ENCODE peak calls at places on chromosomes 1 and 21, in five cellular contexts. V is astrocyte of the spinal cord, Y is upper lobe of right lung, I is RWPE1, L is neural crest cell. H is an unnamed sample.

GRCh38 chr1:193471981-193472380 is 285.6 kb upstream of the B3GALT2 start:
- DNase-seq in V (peak), Y (no peak), I (no peak), L (no peak), H (no peak)

GRCh38 chr1:232062967-232063366 is 436.4 kb downstream of the DISC1 start:
- DNase-seq in V (no peak), Y (no peak), I (no peak), L (no peak), H (no peak)

GRCh38 chr1:161863549-161863948 is 97.4 kb downstream of the ATF6 start:
- DNase-seq in V (no peak), Y (no peak), I (no peak), L (no peak), H (no peak)

GRCh38 chr1:35577071-35577998 is 4.2 kb downstream of the TFAP2E start:
- DNase-seq in V (no peak), Y (peak), I (no peak), L (no peak), H (peak)

GRCh38 chr1:20233394-20233793 is 47.1 kb upstream of the PLA2G2C start:
- DNase-seq in V (peak), Y (no peak), I (peak), L (no peak), H (no peak)

GRCh38 chr1:238517710-238518109 is 627.0 kb upstream of the ZP4 start:
- DNase-seq in V (no peak), Y (no peak), I (no peak), L (no peak), H (no peak)

GRCh38 chr1:46804926-46805325 is 6.1 kb downstream of the CYP4B1 start:
- DNase-seq in V (no peak), Y (no peak), I (no peak), L (no peak), H (no peak)

GRCh38 chr1:214476229-214476957 is 75.0 kb downstream of the PTPN14 start:
- DNase-seq in V (peak), Y (no peak), I (peak), L (no peak), H (no peak)

GRCh38 chr1:92556350-92556749 is 69.6 kb upstream of the GFI1 start:
- DNase-seq in V (no peak), Y (no peak), I (no peak), L (no peak), H (no peak)

GRCh38 chr1:238499036-238499435 is 608.3 kb upstream of the ZP4 start:
- DNase-seq in V (no peak), Y (no peak), I (no peak), L (no peak), H (no peak)

GRCh38 chr1:36603461-36603860 is 120.7 kb upstream of the CSF3R start:
- DNase-seq in V (no peak), Y (no peak), I (no peak), L (no peak), H (no peak)

GRCh38 chr1:44290250-44291094 is 64.6 kb downstream of the ERI3 start:
- DNase-seq in V (no peak), Y (no peak), I (no peak), L (no peak), H (no peak)

GRCh38 chr1:145986551-145986950 is 9.8 kb downstream of the TXNIP start:
- DNase-seq in V (no peak), Y (no peak), I (no peak), L (no peak), H (no peak)

GRCh38 chr21:27571706-27572105 is 604.8 kb upstream of the ADAMTS5 start:
- DNase-seq in V (peak), Y (no peak), I (peak), L (no peak), H (no peak)

GRCh38 chr1:10696977-10697376 is 99.5 kb downstream of the CASZ1 start:
- DNase-seq in V (no peak), Y (no peak), I (no peak), L (no peak), H (no peak)

GRCh38 chr1:79845951-79846350 is 839.4 kb upstream of the ADGRL4 start:
- DNase-seq in V (no peak), Y (no peak), I (no peak), L (no peak), H (no peak)

GRCh38 chr21:43603641-43604504 is 55.4 kb downstream of the HSF2BP start:
- DNase-seq in V (peak), Y (no peak), I (no peak), L (no peak), H (no peak)

GRCh38 chr1:239816090-239816812 is 275.4 kb upstream of the FMN2 start:
- DNase-seq in V (peak), Y (peak), I (peak), L (no peak), H (no peak)

GRCh38 chr1:248926401-248927182 is 20.6 kb downstream of the PGBD2 start:
- DNase-seq in V (peak), Y (no peak), I (no peak), L (no peak), H (no peak)

GRCh38 chr1:9145021-9145668 is 16.2 kb upstream of the GPR157 start:
- DNase-seq in V (peak), Y (no peak), I (peak), L (no peak), H (peak)

GRCh38 chr1:43495204-43495603 is 35.5 kb upstream of the PTPRF start:
- DNase-seq in V (no peak), Y (peak), I (no peak), L (no peak), H (no peak)

GRCh38 chr1:160376525-160377131 is 9.8 kb downstream of the NHLH1 start:
- DNase-seq in V (peak), Y (no peak), I (no peak), L (peak), H (no peak)

GRCh38 chr21:33230518-33231324 is 983 bp downstream of the IFNAR2 start:
- DNase-seq in V (peak), Y (peak), I (peak), L (peak), H (no peak)

DNA sequence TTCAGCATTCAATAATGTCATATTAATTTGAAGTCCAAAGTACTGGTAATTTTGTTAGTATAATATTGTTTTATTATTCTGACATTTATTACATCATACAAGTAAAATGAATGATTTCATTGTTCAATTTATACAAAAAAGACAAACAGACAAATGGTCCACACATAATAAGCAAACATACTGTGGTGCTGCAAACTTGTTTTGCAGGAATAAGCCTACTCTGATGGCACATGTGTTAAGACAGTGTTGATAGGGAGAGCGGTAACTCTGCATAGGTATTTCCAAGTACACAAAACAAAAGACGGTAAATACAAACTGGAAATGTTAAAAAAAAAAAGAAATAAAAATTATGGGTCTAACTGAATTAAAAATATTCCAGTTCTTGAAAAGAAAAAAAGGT is 59.7 kb upstream of the DPYD start:
- DNase-seq in V (no peak), Y (no peak), I (no peak), L (no peak), H (no peak)
- TF ChIP-seq CTCF in V (no peak), Y (no peak), I (no peak), L (no peak), H (no peak)

DNA sequence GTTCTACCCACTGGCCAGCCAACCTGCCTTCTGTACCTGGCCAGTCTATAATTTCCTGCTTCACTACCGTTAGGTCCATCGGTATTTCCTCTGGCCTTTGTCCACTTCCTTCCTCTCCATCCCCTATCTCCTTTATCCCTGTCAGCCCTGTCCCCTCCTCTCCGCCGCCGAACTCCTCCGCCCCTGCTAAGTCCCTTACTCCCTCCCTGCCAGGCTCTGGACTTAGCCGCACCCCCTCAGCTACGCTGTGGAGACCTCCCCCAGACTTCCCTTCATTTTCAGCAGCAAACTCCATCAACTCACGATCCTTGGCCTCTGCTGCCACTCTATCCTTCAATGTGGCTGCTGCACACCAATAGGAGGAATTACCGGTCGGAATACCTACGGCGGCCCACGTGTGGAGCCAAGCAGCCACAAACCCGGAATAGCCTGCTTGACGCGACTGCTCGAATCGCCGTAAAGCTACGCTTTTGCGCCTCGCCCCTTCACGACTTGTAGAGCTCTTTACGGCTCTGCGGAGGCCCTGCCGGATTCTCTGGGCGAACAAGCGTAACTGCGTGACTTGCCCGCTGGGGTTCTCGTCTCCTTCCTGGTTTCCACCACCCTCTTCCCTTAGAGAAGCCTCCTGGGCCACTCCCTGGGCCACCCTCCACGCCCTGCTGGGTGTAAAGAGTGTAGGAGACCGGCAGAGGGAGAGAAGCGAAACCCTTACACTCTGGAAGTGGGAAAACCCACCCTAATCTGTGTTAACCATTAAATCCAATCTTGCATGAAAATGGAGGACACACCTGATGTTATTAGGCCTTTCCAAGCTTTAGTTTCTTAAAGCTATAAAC is at the start of gene ZNHIT6:
- DNase-seq in V (peak), Y (peak), I (peak), L (peak), H (peak)
- TF ChIP-seq CTCF in V (peak), Y (peak), I (peak), L (peak), H (peak)

GRCh38 chr1:244074559-244075171 is 23.6 kb downstream of the ZBTB18 start:
- DNase-seq in V (no peak), Y (no peak), I (no peak), L (no peak), H (no peak)
- TF ChIP-seq CTCF in V (no peak), Y (no peak), I (no peak), L (no peak), H (no peak)

GRCh38 chr1:156964431-156964830 is 44.0 kb downstream of the LRRC71 start:
- DNase-seq in V (no peak), Y (no peak), I (no peak), L (no peak), H (no peak)

GRCh38 chr1:156973464-156973863 is 53.0 kb downstream of the LRRC71 start:
- DNase-seq in V (no peak), Y (no peak), I (no peak), L (no peak), H (no peak)

GRCh38 chr1:156969496-156969895 is 49.1 kb downstream of the LRRC71 start:
- DNase-seq in V (no peak), Y (no peak), I (no peak), L (no peak), H (no peak)

GRCh38 chr1:156975084-156975483 is 54.7 kb downstream of the LRRC71 start:
- DNase-seq in V (no peak), Y (no peak), I (no peak), L (no peak), H (no peak)

GRCh38 chr1:156970017-156970416 is 49.6 kb downstream of the LRRC71 start:
- DNase-seq in V (no peak), Y (no peak), I (no peak), L (no peak), H (no peak)
- TF ChIP-seq CTCF in V (peak), Y (no peak), I (no peak), L (peak), H (peak)

DNA sequence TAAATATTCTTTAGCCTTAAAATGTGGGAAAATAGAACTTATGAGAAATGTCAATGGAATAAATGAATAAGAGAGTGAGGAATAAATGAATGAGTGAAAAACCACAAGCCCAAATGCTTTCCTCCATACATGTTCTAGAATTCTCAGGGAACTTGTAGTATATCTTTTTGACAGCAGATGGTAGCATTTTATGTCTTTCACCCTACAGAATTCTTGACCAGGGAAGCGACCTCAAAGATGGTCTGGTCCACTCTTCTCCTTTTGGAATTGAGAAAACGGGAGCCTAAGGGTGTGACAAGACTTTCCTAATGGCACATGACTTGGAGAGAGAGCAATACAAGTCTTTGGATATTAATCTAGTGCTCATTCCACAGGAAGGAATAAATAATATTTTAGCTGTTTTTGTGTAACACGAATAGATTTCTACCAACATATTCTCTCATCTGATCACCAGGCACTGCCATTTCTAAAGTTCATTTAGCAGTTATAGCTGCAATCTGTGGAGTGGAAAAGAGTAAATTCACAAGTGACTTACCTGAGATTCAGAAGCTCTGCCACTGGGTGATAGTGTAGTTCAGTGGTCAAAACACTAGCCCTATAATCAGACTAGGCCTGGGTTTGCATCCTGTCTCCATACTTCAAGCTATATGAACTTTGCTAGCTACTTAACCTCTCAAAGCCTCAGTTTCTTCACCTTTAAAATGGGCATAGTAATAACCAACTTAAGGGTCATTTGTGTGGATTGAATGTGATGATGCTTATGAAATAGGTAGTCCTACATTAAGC is 15.0 kb upstream of the F5 start:
- DNase-seq in V (peak), Y (no peak), I (peak), L (no peak), H (no peak)
- TF ChIP-seq CTCF in V (peak), Y (peak), I (peak), L (peak), H (peak)

DNA sequence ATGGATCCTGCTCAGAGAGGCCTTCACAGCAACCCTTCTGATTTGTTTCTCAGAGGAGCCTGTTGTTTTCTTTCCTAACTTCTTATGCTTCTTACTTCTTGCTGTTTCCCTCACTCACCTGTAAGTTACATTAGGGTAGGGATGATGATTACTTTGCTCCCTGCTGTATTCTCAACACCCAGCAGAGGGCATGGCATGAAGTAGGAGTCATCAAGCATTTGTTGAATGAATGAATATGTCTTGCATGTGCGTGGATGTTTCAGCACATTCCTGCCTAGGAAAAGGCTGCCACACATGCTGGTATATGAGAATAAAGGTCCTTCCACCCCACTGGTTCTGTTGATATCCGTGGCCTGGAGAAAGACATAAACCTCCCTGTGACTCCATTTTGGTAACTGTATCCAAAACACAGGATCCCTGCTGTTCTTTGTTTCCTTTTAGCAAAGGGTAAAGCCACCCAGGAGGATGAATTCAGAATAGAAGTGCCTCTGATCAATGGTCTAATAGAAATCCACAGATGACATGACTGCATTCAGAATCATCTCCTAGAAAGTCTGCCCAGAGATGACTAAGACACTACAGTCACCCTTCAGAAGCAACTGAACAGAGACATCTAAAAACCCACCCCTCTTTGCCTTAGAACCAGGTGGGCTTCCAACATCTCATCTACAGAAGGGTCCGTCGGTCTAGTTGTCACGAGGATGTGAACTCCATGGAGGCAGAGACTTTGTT is 168.8 kb downstream of the ZSCAN20 start:
- DNase-seq in V (peak), Y (no peak), I (peak), L (no peak), H (no peak)
- TF ChIP-seq CTCF in V (peak), Y (peak), I (no peak), L (peak), H (peak)

GRCh38 chr1:68782890-68783289 is 286.0 kb upstream of the DEPDC1 start:
- DNase-seq in V (no peak), Y (no peak), I (no peak), L (no peak), H (no peak)
- TF ChIP-seq CTCF in V (no peak), Y (no peak), I (no peak), L (peak), H (peak)

GRCh38 chr1:94237291-94238226 is at the start of gene ARHGAP29:
- DNase-seq in V (peak), Y (peak), I (peak), L (peak), H (peak)
- TF ChIP-seq CTCF in V (no peak), Y (no peak), I (no peak), L (no peak), H (peak)

GRCh38 chr1:183306317-183307042 is 111.7 kb downstream of the NMNAT2 start:
- DNase-seq in V (no peak), Y (no peak), I (peak), L (no peak), H (no peak)
- TF ChIP-seq CTCF in V (peak), Y (peak), I (peak), L (peak), H (peak)

GRCh38 chr1:3391711-3392110 is 62.8 kb upstream of the ARHGEF16 start:
- DNase-seq in V (no peak), Y (no peak), I (no peak), L (no peak), H (no peak)
- TF ChIP-seq CTCF in V (no peak), Y (no peak), I (no peak), L (no peak), H (no peak)